ENCODE peak calls at places on chromosome 10, in six cellular contexts. O is stimulated activated CD4-positive, alpha-beta T cell treated with anti-CD3 and anti-CD28 coated beads, Interleukin-12 subunit alpha, Interleukin-12 subunit beta, amount 100 ng/mL, for 48 hours; K is left colon; U is kidney tubule cell; I is iris pigment epithelial cell; W is activated naive CD8-positive, alpha-beta T cell treated with anti-CD3 and anti-CD28 coated beads, Interleukin-2, amount 50 U/mL, for 24 hours. S is an unnamed sample.
A peak's percentile ranks its signal among the peaks of the same experiment; 100 is the strongest.

GRCh38 chr10:72637398-72637857 is 11.5 kb upstream of the MICU1 start:
- DNase-seq in U (peak; percentile 68), W (peak; percentile 17), O (peak; percentile 12), K (peak; percentile 41), I (peak; percentile 79), S (no peak)

GRCh38 chr10:79159141-79159619 is 90.4 kb downstream of the ZMIZ1 start:
- DNase-seq in O (no peak), I (peak; percentile 88), W (no peak), K (no peak), U (peak; percentile 87), S (no peak)

GRCh38 chr10:133357293-133358151 is at the start of gene FUOM:
- DNase-seq in W (peak; percentile 77), O (peak; percentile 68), U (peak; percentile 46), I (peak; percentile 41), K (peak; percentile 52), S (no peak)

GRCh38 chr10:90888387-90888786 is 16.6 kb downstream of the RPP30 start:
- DNase-seq in U (no peak), K (no peak), W (no peak), I (no peak), O (no peak), S (no peak)

GRCh38 chr10:21424511-21424910 is 101.0 kb downstream of the SKIDA1 start:
- DNase-seq in K (no peak), W (no peak), U (no peak), I (no peak), O (no peak), S (no peak)

GRCh38 chr10:42974693-42975002 is 102.2 kb upstream of the RET start:
- DNase-seq in W (no peak), U (no peak), O (no peak), I (no peak), K (no peak), S (no peak)

GRCh38 chr10:34547283-34547682 is 267.8 kb downstream of the PARD3 start:
- DNase-seq in K (no peak), O (no peak), I (peak; percentile 30), W (no peak), U (no peak), S (no peak)

GRCh38 chr10:48447356-48448215 is 141.1 kb downstream of the MAPK8 start:
- DNase-seq in W (no peak), U (no peak), I (no peak), K (no peak), O (no peak), S (no peak)

GRCh38 chr10:80154978-80155695 is 22.6 kb downstream of the PLAC9 start:
- DNase-seq in U (peak; percentile 23), I (peak; percentile 90), O (no peak), W (no peak), K (no peak), S (no peak)

GRCh38 chr10:62693306-62693705 is 111.2 kb upstream of the ADO start:
- DNase-seq in U (no peak), O (no peak), I (no peak), W (no peak), K (no peak), S (no peak)